ENCODE peak calls at places on chromosomes 16 and 17, in eight cellular contexts. Y is brain microvascular endothelial cell, L is IMR-90, N is PC-3, D is mucosa of descending colon, A is endothelial cell of umbilical vein, F is fibroblast of the aortic adventitia, R is heart left ventricle. I is an unnamed sample.

GRCh38 chr17:65389956-65390355 is 171.5 kb downstream of the AXIN2 start:
- DNase-seq in Y (peak; percentile 62), L (peak; percentile 68), N (peak; percentile 97), D (no peak), A (no peak), F (peak; percentile 46), R (no peak), I (no peak)

GRCh38 chr17:37358098-37358829 is 17.5 kb upstream of the C17orf78 start:
- DNase-seq in Y (peak; percentile 47), L (peak; percentile 44), N (peak; percentile 42), D (peak; percentile 67), A (peak; percentile 78), F (peak; percentile 44), R (peak; percentile 43), I (peak; percentile 77)

GRCh38 chr16:77723108-77723514 is 797 bp downstream of the NUDT7 start:
- DNase-seq in Y (no peak), L (peak; percentile 72), N (no peak), D (no peak), A (peak; percentile 43), F (peak; percentile 75), R (peak; percentile 23), I (peak; percentile 65)

GRCh38 chr16:65066646-65067045 is 55.2 kb downstream of the CDH11 start:
- DNase-seq in Y (no peak), L (peak; percentile 58), N (no peak), D (no peak), A (no peak), F (no peak), R (no peak), I (no peak)

GRCh38 chr17:5282639-5283217 is 644 bp downstream of the RABEP1 start:
- DNase-seq in Y (no peak), L (no peak), N (no peak), D (peak; percentile 29), A (peak; percentile 37), F (peak; percentile 19), R (peak; percentile 45), I (no peak)

GRCh38 chr16:49596119-49596518 is 222.5 kb downstream of the C16orf78 start:
- DNase-seq in Y (peak; percentile 59), L (peak; percentile 15), N (no peak), D (no peak), A (peak; percentile 51), F (peak; percentile 62), R (no peak), I (no peak)

GRCh38 chr16:85491798-85492616 is 121.1 kb upstream of the GSE1 start:
- DNase-seq in Y (no peak), L (no peak), N (peak; percentile 65), D (peak; percentile 56), A (no peak), F (peak; percentile 65), R (peak; percentile 84), I (peak; percentile 91)

GRCh38 chr17:29645516-29646051 is 22.9 kb upstream of the CORO6 start:
- DNase-seq in Y (peak; percentile 49), L (peak; percentile 82), N (no peak), D (peak; percentile 36), A (peak; percentile 46), F (peak; percentile 98), R (peak; percentile 63), I (peak; percentile 93)

GRCh38 chr17:28145348-28145747 is 102.9 kb downstream of the NLK start:
- DNase-seq in Y (peak; percentile 8), L (peak; percentile 29), N (peak; percentile 11), D (no peak), A (no peak), F (peak; percentile 8), R (no peak), I (no peak)

GRCh38 chr16:17177968-17178880 is 292.5 kb downstream of the XYLT1 start:
- DNase-seq in Y (no peak), L (peak; percentile 24), N (no peak), D (no peak), A (no peak), F (peak; percentile 14), R (no peak), I (no peak)

GRCh38 chr16:6081320-6081976 is 983.9 kb upstream of the EEF2KMT start:
- DNase-seq in Y (no peak), L (no peak), N (peak; percentile 6), D (peak; percentile 43), A (no peak), F (no peak), R (no peak), I (no peak)

GRCh38 chr17:40347319-40348135 is 17.0 kb downstream of the GJD3 start:
- DNase-seq in Y (no peak), L (no peak), N (no peak), D (no peak), A (peak; percentile 32), F (no peak), R (peak; percentile 63), I (no peak)

DNA sequence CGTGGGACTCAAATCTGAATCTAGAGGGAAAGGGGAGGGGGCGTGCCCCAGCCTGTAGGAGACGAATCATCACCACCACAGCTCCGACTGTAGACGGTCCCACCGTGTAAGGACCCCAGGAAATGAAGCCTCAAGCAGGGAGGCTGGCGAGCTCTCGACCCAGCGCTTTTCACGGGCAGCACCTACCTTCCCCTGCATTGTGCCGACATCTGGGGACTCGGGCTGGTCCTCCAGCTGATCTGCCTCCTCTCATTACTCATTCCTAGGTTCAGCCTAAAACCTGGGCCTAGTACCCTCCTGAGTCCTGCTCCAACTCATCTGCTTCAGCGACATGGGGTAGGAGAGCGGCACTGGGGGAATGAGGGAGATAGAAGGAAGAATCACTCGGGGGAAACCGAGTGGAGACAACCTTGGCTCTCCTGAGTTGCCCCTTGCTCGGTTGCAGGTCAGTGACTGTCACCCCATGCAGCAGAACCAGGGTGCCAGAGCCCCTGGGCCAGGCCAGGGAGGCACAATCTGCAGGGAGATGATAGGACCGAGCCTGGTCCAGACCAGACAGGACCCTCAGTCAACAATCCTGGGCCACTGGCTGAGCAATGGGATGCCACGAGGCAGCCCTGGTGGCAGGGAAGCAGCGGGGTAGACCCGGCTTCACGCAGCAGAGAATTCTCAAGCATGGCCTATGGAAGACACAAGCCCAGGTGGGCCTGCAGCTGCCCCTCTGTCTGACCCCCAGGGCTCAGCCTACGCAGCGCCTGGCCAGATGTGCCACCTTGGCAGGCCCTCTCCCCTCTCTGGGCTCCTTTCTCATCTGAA is 833 bp upstream of the BCAR1 start:
- DNase-seq in Y (no peak), L (no peak), N (no peak), D (no peak), A (no peak), F (no peak), R (no peak), I (peak; percentile 66)
- H3K4me3 ChIP-seq in Y (peak overlapping the region; percentile 20), L (no peak overlapping the region), N (no peak overlapping the region), D (no peak overlapping the region), A (no peak overlapping the region), F (peak overlapping the region; percentile 38), R (peak overlapping the region; percentile 91), I (peak overlapping the region; percentile 86)

GRCh38 chr16:29029168-29029994 is 44.5 kb downstream of the LAT start:
- DNase-seq in Y (peak; percentile 98), L (peak; percentile 98), N (peak; percentile 86), D (no peak), A (peak; percentile 40), F (peak; percentile 80), R (no peak), I (peak; percentile 59)
- H3K4me3 ChIP-seq in Y (no peak overlapping the region), L (no peak overlapping the region), N (peak overlapping the region; percentile 38), D (no peak overlapping the region), A (no peak overlapping the region), F (no peak overlapping the region), R (no peak overlapping the region), I (no peak overlapping the region)

GRCh38 chr16:88839026-88839529 is 17.7 kb downstream of the GALNS start:
- DNase-seq in Y (no peak), L (no peak), N (no peak), D (no peak), A (no peak), F (no peak), R (no peak), I (no peak)
- H3K4me3 ChIP-seq in Y (no peak overlapping the region), L (no peak overlapping the region), N (no peak overlapping the region), D (no peak overlapping the region), A (no peak overlapping the region), F (no peak overlapping the region), R (no peak overlapping the region), I (no peak overlapping the region)

GRCh38 chr17:16286947-16287562 is 66.2 kb downstream of the CENPV start:
- DNase-seq in Y (peak; percentile 56), L (no peak), N (no peak), D (peak; percentile 38), A (no peak), F (peak; percentile 64), R (peak; percentile 22), I (peak; percentile 65)
- H3K4me3 ChIP-seq in Y (no peak overlapping the region), L (no peak overlapping the region), N (peak overlapping the region; percentile 64), D (no peak overlapping the region), A (no peak overlapping the region), F (peak overlapping the region; percentile 35), R (peak overlapping the region; percentile 15), I (no peak overlapping the region)

DNA sequence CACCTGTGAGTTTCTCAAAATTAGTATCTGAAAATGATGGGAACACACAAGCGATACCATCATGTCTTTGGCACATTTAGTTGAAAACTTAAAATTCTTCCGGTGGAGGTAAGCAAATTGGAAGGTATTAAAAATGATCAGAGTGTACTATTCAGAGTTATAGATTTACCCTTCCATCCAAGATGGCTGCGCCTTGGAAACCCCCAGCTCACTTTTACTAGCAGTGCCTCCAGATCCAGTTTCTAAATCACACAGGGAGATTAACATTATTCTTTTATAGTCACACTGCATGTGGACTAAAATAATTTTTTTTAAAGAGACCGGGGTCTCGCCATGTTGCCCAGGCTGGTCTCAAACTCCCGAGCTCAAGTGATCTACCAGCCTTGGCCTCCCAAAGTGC is 15.0 kb downstream of the PITPNC1 start:
- DNase-seq in Y (no peak), L (no peak), N (no peak), D (no peak), A (no peak), F (no peak), R (no peak), I (no peak)
- H3K4me3 ChIP-seq in Y (no peak overlapping the region), L (no peak overlapping the region), N (no peak overlapping the region), D (no peak overlapping the region), A (no peak overlapping the region), F (no peak overlapping the region), R (no peak overlapping the region), I (no peak overlapping the region)

GRCh38 chr17:1511290-1511689 is 5.1 kb downstream of the INPP5K start:
- DNase-seq in Y (no peak), L (no peak), N (no peak), D (no peak), A (peak; percentile 75), F (peak; percentile 52), R (peak; percentile 74), I (peak; percentile 77)

GRCh38 chr17:1511756-1512321 is 4.6 kb downstream of the INPP5K start:
- DNase-seq in Y (no peak), L (no peak), N (no peak), D (peak; percentile 70), A (peak; percentile 49), F (peak; percentile 76), R (peak; percentile 55), I (no peak)

GRCh38 chr17:1509255-1509943 is 7.0 kb downstream of the INPP5K start:
- DNase-seq in Y (no peak), L (no peak), N (no peak), D (peak; percentile 80), A (no peak), F (no peak), R (no peak), I (no peak)

GRCh38 chr17:1515640-1516402 is 591 bp downstream of the INPP5K start:
- DNase-seq in Y (peak; percentile 78), L (peak; percentile 91), N (peak; percentile 71), D (peak; percentile 84), A (peak; percentile 89), F (peak; percentile 93), R (peak; percentile 66), I (peak; percentile 85)

DNA sequence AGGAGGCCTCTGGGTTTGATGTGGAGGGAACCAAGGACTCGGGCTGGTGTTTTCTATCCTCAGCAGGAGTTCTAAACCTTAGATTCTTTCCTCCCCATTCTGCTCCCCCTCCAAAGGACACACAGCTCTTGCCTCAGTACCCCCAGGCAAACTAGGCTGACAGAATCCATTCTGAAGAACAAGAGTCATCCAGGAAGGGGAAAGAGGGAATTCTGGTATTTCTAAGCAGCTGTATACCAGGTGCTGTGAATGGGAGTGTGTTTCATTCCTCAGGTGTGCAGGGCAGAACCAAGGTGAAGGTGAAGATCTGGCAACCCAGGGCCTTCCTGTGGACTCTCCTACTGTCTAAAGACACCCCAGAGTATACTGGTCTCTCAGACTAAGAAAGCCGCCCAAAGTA is 4.1 kb downstream of the INPP5K start:
- DNase-seq in Y (no peak), L (no peak), N (no peak), D (no peak), A (no peak), F (no peak), R (no peak), I (no peak)
- H3K4me3 ChIP-seq in Y (no peak overlapping the region), L (no peak overlapping the region), N (no peak overlapping the region), D (no peak overlapping the region), A (no peak overlapping the region), F (no peak overlapping the region), R (no peak overlapping the region), I (no peak overlapping the region)